ENCODE peak calls at places on chromosomes 4 and X, in five cellular contexts. One of them, this sample, is unnamed. For H3K4me1, the result is how much of the 10 kb centered on the place peaks cover.

GRCh38 chrX:49111846-49112245 is 11.7 kb downstream of the GPKOW start:
- DNase-seq in left lung: no peak
- DNase-seq in OCI-LY7: no peak
- DNase-seq in psoas muscle: no peak
- DNase-seq in heart right ventricle: no peak
- DNase-seq in this sample: no peak

GRCh38 chrX:54357414-54358377 is at the start of gene WNK3:
- DNase-seq in OCI-LY7: no peak
- DNase-seq in left lung: peak
- DNase-seq in heart right ventricle: peak
- DNase-seq in psoas muscle: peak
- DNase-seq in this sample: peak

GRCh38 chr4:125321709-125322362 is 7.1 kb downstream of the FAT4 start:
- DNase-seq in psoas muscle: no peak
- DNase-seq in heart right ventricle: no peak
- DNase-seq in left lung: no peak
- DNase-seq in OCI-LY7: no peak
- DNase-seq in this sample: no peak

GRCh38 chr4:147326581-147326980 is 154.3 kb upstream of the EDNRA start:
- DNase-seq in OCI-LY7: no peak
- DNase-seq in heart right ventricle: no peak
- DNase-seq in left lung: no peak
- DNase-seq in psoas muscle: no peak
- DNase-seq in this sample: no peak

GRCh38 chrX:12843668-12844279 is 23.1 kb upstream of the TLR7 start:
- DNase-seq in left lung: no peak
- DNase-seq in psoas muscle: no peak
- DNase-seq in OCI-LY7: peak
- DNase-seq in heart right ventricle: no peak
- DNase-seq in this sample: no peak

GRCh38 chr4:1862961-1863296 is 7.0 kb upstream of the LETM1 start:
- DNase-seq in left lung: no peak
- DNase-seq in OCI-LY7: no peak
- DNase-seq in heart right ventricle: no peak
- DNase-seq in psoas muscle: no peak
- DNase-seq in this sample: no peak

GRCh38 chr4:172232966-172233365 is 419.8 kb downstream of the GALNTL6 start:
- DNase-seq in OCI-LY7: no peak
- DNase-seq in left lung: peak
- DNase-seq in psoas muscle: no peak
- DNase-seq in heart right ventricle: no peak
- DNase-seq in this sample: no peak

GRCh38 chr4:20393486-20394100 is 141.9 kb downstream of the SLIT2 start:
- DNase-seq in left lung: no peak
- DNase-seq in heart right ventricle: no peak
- DNase-seq in psoas muscle: no peak
- DNase-seq in OCI-LY7: no peak
- DNase-seq in this sample: no peak

GRCh38 chr4:78604988-78605387 is 53.4 kb downstream of the ANXA3 start:
- DNase-seq in OCI-LY7: no peak
- DNase-seq in heart right ventricle: no peak
- DNase-seq in left lung: no peak
- DNase-seq in psoas muscle: no peak
- DNase-seq in this sample: no peak

GRCh38 chrX:108361316-108361715 is 76.9 kb downstream of the COL4A6 start:
- DNase-seq in heart right ventricle: no peak
- DNase-seq in psoas muscle: no peak
- DNase-seq in OCI-LY7: no peak
- DNase-seq in left lung: no peak
- DNase-seq in this sample: no peak

GRCh38 chrX:78710146-78710545 is 37.4 kb upstream of the LPAR4 start:
- DNase-seq in left lung: no peak
- DNase-seq in psoas muscle: no peak
- DNase-seq in heart right ventricle: no peak
- DNase-seq in OCI-LY7: no peak
- DNase-seq in this sample: no peak

GRCh38 chrX:38233891-38234807 is 13.5 kb upstream of the SRPX start:
- DNase-seq in OCI-LY7: no peak
- DNase-seq in psoas muscle: no peak
- DNase-seq in left lung: no peak
- DNase-seq in heart right ventricle: no peak
- DNase-seq in this sample: peak

GRCh38 chr4:45638641-45639040 is 485.2 kb downstream of the GABRG1 start:
- DNase-seq in psoas muscle: no peak
- DNase-seq in left lung: no peak
- DNase-seq in OCI-LY7: no peak
- DNase-seq in heart right ventricle: no peak
- DNase-seq in this sample: no peak

GRCh38 chrX:154734101-154734781 is 16.6 kb downstream of the GAB3 start:
- DNase-seq in psoas muscle: no peak
- DNase-seq in OCI-LY7: no peak
- DNase-seq in left lung: peak
- DNase-seq in heart right ventricle: no peak
- DNase-seq in this sample: peak

GRCh38 chr4:15754323-15754722 is 23.8 kb upstream of the CD38 start:
- DNase-seq in left lung: no peak
- DNase-seq in psoas muscle: no peak
- DNase-seq in OCI-LY7: peak
- DNase-seq in heart right ventricle: no peak
- DNase-seq in this sample: no peak

GRCh38 chr4:31187979-31188378 is 467.8 kb downstream of the PCDH7 start:
- DNase-seq in heart right ventricle: no peak
- DNase-seq in OCI-LY7: no peak
- DNase-seq in psoas muscle: no peak
- DNase-seq in left lung: no peak
- DNase-seq in this sample: no peak

GRCh38 chrX:120568047-120568446 is 7.3 kb upstream of the CUL4B start:
- DNase-seq in left lung: no peak
- DNase-seq in psoas muscle: no peak
- DNase-seq in OCI-LY7: no peak
- DNase-seq in heart right ventricle: no peak
- DNase-seq in this sample: no peak

GRCh38 chrX:17580529-17581155 is 156.7 kb upstream of the SCML1 start:
- DNase-seq in OCI-LY7: no peak
- DNase-seq in left lung: no peak
- DNase-seq in psoas muscle: no peak
- DNase-seq in heart right ventricle: no peak
- DNase-seq in this sample: peak

GRCh38 chr4:127247293-127247952 is 385.3 kb upstream of the INTU start:
- DNase-seq in OCI-LY7: no peak
- DNase-seq in left lung: no peak
- DNase-seq in psoas muscle: no peak
- DNase-seq in heart right ventricle: no peak
- DNase-seq in this sample: no peak

GRCh38 chrX:39263946-39264483 is 462.8 kb downstream of the MID1IP1 start:
- DNase-seq in left lung: no peak
- DNase-seq in heart right ventricle: no peak
- DNase-seq in OCI-LY7: no peak
- DNase-seq in psoas muscle: no peak
- DNase-seq in this sample: no peak

GRCh38 chrX:69067841-69068240 is 97.4 kb downstream of the PJA1 start:
- DNase-seq in psoas muscle: no peak
- DNase-seq in heart right ventricle: no peak
- DNase-seq in left lung: no peak
- DNase-seq in OCI-LY7: no peak
- DNase-seq in this sample: no peak

GRCh38 chr4:131644619-131645018 is 1504.5 kb upstream of the PCDH10 start:
- DNase-seq in left lung: no peak
- DNase-seq in psoas muscle: no peak
- DNase-seq in OCI-LY7: no peak
- DNase-seq in heart right ventricle: no peak
- DNase-seq in this sample: peak

GRCh38 chrX:150203249-150203647 is 159.9 kb upstream of the MAMLD1 start:
- DNase-seq in OCI-LY7: no peak
- DNase-seq in heart right ventricle: no peak
- DNase-seq in psoas muscle: no peak
- DNase-seq in left lung: no peak
- DNase-seq in this sample: no peak

GRCh38 chr4:59945277-59945676 is 1254.8 kb upstream of the ADGRL3 start:
- DNase-seq in heart right ventricle: no peak
- DNase-seq in psoas muscle: no peak
- DNase-seq in OCI-LY7: no peak
- DNase-seq in left lung: no peak
- DNase-seq in this sample: no peak

GRCh38 chr4:38177035-38177791 is 217.0 kb downstream of the PTTG2 start:
- DNase-seq in OCI-LY7: no peak
- DNase-seq in left lung: peak
- DNase-seq in psoas muscle: no peak
- DNase-seq in heart right ventricle: no peak
- DNase-seq in this sample: peak

GRCh38 chr4:55947912-55948725 is 626 bp upstream of the CEP135 start:
- DNase-seq in psoas muscle: no peak
- DNase-seq in left lung: no peak
- DNase-seq in OCI-LY7: peak
- DNase-seq in heart right ventricle: no peak
- DNase-seq in this sample: no peak

GRCh38 chr4:145891958-145892357 is 46.7 kb downstream of the ZNF827 start:
- DNase-seq in left lung: no peak
- DNase-seq in heart right ventricle: no peak
- DNase-seq in OCI-LY7: no peak
- DNase-seq in psoas muscle: no peak
- DNase-seq in this sample: no peak

GRCh38 chr4:4838602-4839470 is 20.6 kb upstream of the MSX1 start:
- DNase-seq in left lung: peak
- DNase-seq in psoas muscle: peak
- DNase-seq in heart right ventricle: no peak
- DNase-seq in OCI-LY7: no peak
- DNase-seq in this sample: no peak

GRCh38 chr4:158826882-158827281 is 58.1 kb downstream of the FNIP2 start:
- DNase-seq in heart right ventricle: no peak
- DNase-seq in psoas muscle: no peak
- DNase-seq in left lung: no peak
- DNase-seq in OCI-LY7: no peak
- DNase-seq in this sample: no peak

GRCh38 chr4:106369456-106370060 is 980 bp upstream of the GIMD1 start:
- DNase-seq in psoas muscle: no peak
- DNase-seq in heart right ventricle: no peak
- DNase-seq in OCI-LY7: peak
- DNase-seq in left lung: no peak
- DNase-seq in this sample: peak

GRCh38 chrX:39519566-39520301 is 578.0 kb downstream of the BCOR start:
- DNase-seq in OCI-LY7: no peak
- DNase-seq in heart right ventricle: peak
- DNase-seq in left lung: no peak
- DNase-seq in psoas muscle: peak
- DNase-seq in this sample: no peak

GRCh38 chr4:153209410-153209809 is 5.2 kb downstream of the TRIM2 start:
- DNase-seq in psoas muscle: no peak
- DNase-seq in heart right ventricle: no peak
- DNase-seq in left lung: no peak
- DNase-seq in OCI-LY7: no peak
- DNase-seq in this sample: no peak

GRCh38 chr4:14386196-14386595 is 616.1 kb upstream of the CPEB2 start:
- DNase-seq in OCI-LY7: no peak
- DNase-seq in psoas muscle: no peak
- DNase-seq in left lung: no peak
- DNase-seq in heart right ventricle: no peak
- DNase-seq in this sample: no peak

GRCh38 chr4:139558235-139559094 is 2.4 kb upstream of the SETD7 start:
- DNase-seq in psoas muscle: no peak
- DNase-seq in OCI-LY7: no peak
- DNase-seq in heart right ventricle: no peak
- DNase-seq in left lung: no peak
- DNase-seq in this sample: no peak
- H3K4me1 ChIP-seq in psoas muscle: under half
- H3K4me1 ChIP-seq in OCI-LY7: half or more
- H3K4me1 ChIP-seq in heart right ventricle: half or more
- H3K4me1 ChIP-seq in left lung: under half
- H3K4me1 ChIP-seq in this sample: under half

GRCh38 chr4:87038837-87039715 is 104.3 kb downstream of the AFF1 start:
- DNase-seq in psoas muscle: peak
- DNase-seq in heart right ventricle: peak
- DNase-seq in left lung: peak
- DNase-seq in OCI-LY7: no peak
- DNase-seq in this sample: no peak

GRCh38 chr4:87042986-87043820 is 108.4 kb downstream of the AFF1 start:
- DNase-seq in left lung: no peak
- DNase-seq in heart right ventricle: no peak
- DNase-seq in psoas muscle: no peak
- DNase-seq in OCI-LY7: no peak
- DNase-seq in this sample: no peak

GRCh38 chr4:87037921-87038320 is 103.1 kb downstream of the AFF1 start:
- DNase-seq in heart right ventricle: no peak
- DNase-seq in left lung: no peak
- DNase-seq in psoas muscle: no peak
- DNase-seq in OCI-LY7: peak
- DNase-seq in this sample: no peak

GRCh38 chr4:87042221-87042620 is 107.4 kb downstream of the AFF1 start:
- DNase-seq in OCI-LY7: no peak
- DNase-seq in left lung: no peak
- DNase-seq in heart right ventricle: no peak
- DNase-seq in psoas muscle: no peak
- DNase-seq in this sample: no peak

GRCh38 chr4:87041142-87041541 is 106.3 kb downstream of the AFF1 start:
- DNase-seq in heart right ventricle: no peak
- DNase-seq in OCI-LY7: no peak
- DNase-seq in psoas muscle: no peak
- DNase-seq in left lung: no peak
- DNase-seq in this sample: no peak
- H3K4me1 ChIP-seq in heart right ventricle: half or more
- H3K4me1 ChIP-seq in OCI-LY7: half or more
- H3K4me1 ChIP-seq in psoas muscle: half or more
- H3K4me1 ChIP-seq in left lung: half or more
- H3K4me1 ChIP-seq in this sample: under half

GRCh38 chr4:74112399-74113090 is 13.6 kb upstream of the CXCL2 start:
- DNase-seq in OCI-LY7: no peak
- DNase-seq in left lung: no peak
- DNase-seq in heart right ventricle: no peak
- DNase-seq in psoas muscle: no peak
- DNase-seq in this sample: no peak
- H3K4me1 ChIP-seq in OCI-LY7: under half
- H3K4me1 ChIP-seq in left lung: half or more
- H3K4me1 ChIP-seq in heart right ventricle: half or more
- H3K4me1 ChIP-seq in psoas muscle: under half
- H3K4me1 ChIP-seq in this sample: under half

GRCh38 chr4:25330905-25331816 is 18.6 kb downstream of the ZCCHC4 start:
- DNase-seq in heart right ventricle: no peak
- DNase-seq in left lung: no peak
- DNase-seq in OCI-LY7: no peak
- DNase-seq in psoas muscle: no peak
- DNase-seq in this sample: no peak

GRCh38 chr4:25330335-25330734 is 17.8 kb downstream of the ZCCHC4 start:
- DNase-seq in psoas muscle: no peak
- DNase-seq in left lung: no peak
- DNase-seq in heart right ventricle: no peak
- DNase-seq in OCI-LY7: no peak
- DNase-seq in this sample: no peak
- H3K4me1 ChIP-seq in psoas muscle: under half
- H3K4me1 ChIP-seq in left lung: under half
- H3K4me1 ChIP-seq in heart right ventricle: under half
- H3K4me1 ChIP-seq in OCI-LY7: under half
- H3K4me1 ChIP-seq in this sample: under half

This sample was measured in testis.